ENCODE peak calls at places on chromosomes 2 and 18, in four cellular contexts. D, W, B and X are unnamed samples. For H3K27me3, the result is how much of the 10 kb centered on the place peaks cover.

GRCh38 chr2:228657807-228658402 is 476.4 kb upstream of the SPHKAP start:
- DNase-seq in D (no peak), W (peak), B (peak), X (no peak)

GRCh38 chr2:227204452-227204851 is 40.0 kb downstream of the COL4A3 start:
- DNase-seq in D (no peak), W (no peak), B (no peak), X (no peak)

GRCh38 chr18:47519277-47519676 is 267.8 kb upstream of the SKOR2 start:
- DNase-seq in D (no peak), W (no peak), B (no peak), X (no peak)

GRCh38 chr18:50857694-50858093 is 21.2 kb upstream of the ME2 start:
- DNase-seq in D (no peak), W (no peak), B (no peak), X (no peak)

GRCh38 chr2:157596992-157597681 is 31.5 kb downstream of the ACVR1C start:
- DNase-seq in D (no peak), W (no peak), B (peak), X (peak)

GRCh38 chr2:64905338-64906024 is 83.7 kb upstream of the SLC1A4 start:
- DNase-seq in D (no peak), W (no peak), B (no peak), X (no peak)

GRCh38 chr2:42001696-42002331 is 46.0 kb upstream of the PKDCC start:
- DNase-seq in D (no peak), W (no peak), B (no peak), X (no peak)

GRCh38 chr2:1598800-1599199 is 145.5 kb downstream of the PXDN start:
- DNase-seq in D (no peak), W (no peak), B (no peak), X (no peak)

GRCh38 chr2:215418064-215418963 is 17.6 kb downstream of the FN1 start:
- DNase-seq in D (no peak), W (no peak), B (no peak), X (no peak)

GRCh38 chr2:146388757-146389156 is 1456.1 kb upstream of the ACVR2A start:
- DNase-seq in D (no peak), W (no peak), B (no peak), X (no peak)

GRCh38 chr18:6363216-6363615 is 51.5 kb downstream of the L3MBTL4 start:
- DNase-seq in D (no peak), W (peak), B (no peak), X (no peak)

GRCh38 chr2:64881037-64881492 is 108.1 kb upstream of the SLC1A4 start:
- DNase-seq in D (no peak), W (no peak), B (no peak), X (no peak)

GRCh38 chr2:145091011-145091744 is 571.3 kb upstream of the ZEB2 start:
- DNase-seq in D (no peak), W (no peak), B (peak), X (no peak)

GRCh38 chr2:169395821-169396374 is 33.6 kb upstream of the LRP2 start:
- DNase-seq in D (no peak), W (no peak), B (no peak), X (no peak)

GRCh38 chr18:70151554-70152130 is 53.8 kb downstream of the RTTN start:
- DNase-seq in D (no peak), W (no peak), B (no peak), X (no peak)

GRCh38 chr2:74951211-74951754 is 7.2 kb upstream of the POLE4 start:
- DNase-seq in D (no peak), W (no peak), B (no peak), X (no peak)

GRCh38 chr18:41618135-41618534 is 336.9 kb upstream of the PIK3C3 start:
- DNase-seq in D (no peak), W (no peak), B (no peak), X (no peak)

GRCh38 chr2:219836647-219837177 is 209.3 kb downstream of the SLC4A3 start:
- DNase-seq in D (no peak), W (no peak), B (peak), X (no peak)

GRCh38 chr18:41972067-41973000 is 17.3 kb downstream of the PIK3C3 start:
- DNase-seq in D (no peak), W (no peak), B (no peak), X (no peak)

GRCh38 chr2:210503622-210504300 is 27.2 kb upstream of the LANCL1 start:
- DNase-seq in D (no peak), W (no peak), B (no peak), X (peak)

GRCh38 chr18:21363411-21363810 is 121.4 kb downstream of the GREB1L start:
- DNase-seq in D (no peak), W (no peak), B (no peak), X (no peak)

GRCh38 chr18:59402432-59403090 is 43.5 kb upstream of the LMAN1 start:
- DNase-seq in D (peak), W (peak), B (peak), X (peak)

GRCh38 chr18:2680216-2680792 is 24.8 kb downstream of the SMCHD1 start:
- DNase-seq in D (no peak), W (no peak), B (no peak), X (no peak)

GRCh38 chr2:211816739-211817138 is 721.9 kb downstream of the ERBB4 start:
- DNase-seq in D (no peak), W (no peak), B (no peak), X (no peak)

GRCh38 chr2:191488135-191488534 is 189.8 kb upstream of the NABP1 start:
- DNase-seq in D (no peak), W (no peak), B (no peak), X (no peak)

GRCh38 chr2:202360646-202361045 is 15.5 kb upstream of the BMPR2 start:
- DNase-seq in D (no peak), W (no peak), B (no peak), X (no peak)

GRCh38 chr2:157459486-157459885 is 15.6 kb upstream of the CYTIP start:
- DNase-seq in D (no peak), W (no peak), B (no peak), X (no peak)

GRCh38 chr18:60292186-60292585 is 80.4 kb downstream of the MC4R start:
- DNase-seq in D (no peak), W (no peak), B (no peak), X (no peak)

GRCh38 chr2:667332-668000 is 9.7 kb downstream of the TMEM18 start:
- DNase-seq in D (peak), W (no peak), B (peak), X (peak)

GRCh38 chr2:165293439-165294420 is 54.5 kb downstream of the SCN2A start:
- DNase-seq in D (peak), W (peak), B (peak), X (peak)

GRCh38 chr2:216989335-216990129 is 129.7 kb upstream of the TNP1 start:
- DNase-seq in D (no peak), W (no peak), B (peak), X (no peak)

DNA sequence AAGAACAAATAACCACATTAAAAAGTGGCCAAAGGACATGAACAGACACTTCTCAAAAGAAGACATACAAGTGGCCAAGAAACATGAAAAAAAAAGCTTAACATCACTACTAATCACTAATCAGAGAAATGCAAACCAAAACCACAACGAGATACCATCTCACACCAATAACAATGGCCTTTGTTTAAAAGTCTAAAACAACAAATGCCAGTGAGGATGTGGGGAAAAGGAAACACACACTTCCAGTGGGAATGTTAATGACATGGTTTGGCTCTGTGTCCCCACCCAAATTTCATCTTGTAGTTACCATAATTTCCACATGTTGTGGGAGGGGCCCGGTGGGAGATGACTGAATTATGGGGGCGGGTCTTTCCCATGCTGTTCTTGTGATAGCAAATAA is 147.1 kb downstream of the GALNT1 start:
- DNase-seq in D (no peak), W (no peak), B (no peak), X (peak)
- H3K27me3 ChIP-seq in D (under half), W (under half), B (under half), X (under half)

DNA sequence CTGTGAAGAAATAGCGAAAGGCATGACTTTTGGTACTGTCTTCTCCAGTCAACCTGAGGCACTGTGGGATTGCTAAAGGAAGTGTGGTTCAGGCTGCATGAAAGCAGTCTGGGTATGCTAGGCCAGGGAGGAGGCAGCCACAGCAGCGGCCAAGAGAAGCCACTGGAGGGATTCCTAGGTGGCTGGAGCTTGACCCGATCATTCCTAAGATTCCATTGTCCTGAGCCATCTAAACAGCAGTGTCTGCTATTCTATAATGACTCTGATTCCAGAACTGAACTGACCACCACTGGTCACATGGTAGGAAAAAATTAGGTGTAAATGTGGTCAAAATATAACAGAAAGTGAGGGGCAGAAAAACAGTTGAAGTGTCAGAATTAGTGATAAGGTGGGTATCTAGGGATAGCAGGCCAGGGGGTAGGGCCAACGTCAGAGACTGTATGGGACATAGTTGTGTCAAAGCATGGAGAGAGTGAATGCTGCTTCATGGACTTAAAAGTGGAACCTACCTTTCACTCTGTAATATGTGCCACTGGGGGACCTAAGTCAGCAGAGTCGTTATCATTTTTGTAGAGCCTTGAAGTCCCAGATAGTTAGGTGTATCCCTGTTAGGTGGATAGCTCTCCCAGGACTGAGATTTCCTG is 204.6 kb downstream of the CTNNA2 start:
- DNase-seq in D (no peak), W (no peak), B (peak), X (no peak)
- TF ChIP-seq FOS in D (no peak), W (no peak), B (peak), X (no peak)

GRCh38 chr2:240717181-240717641 is 25.5 kb downstream of the AQP12A start:
- DNase-seq in D (no peak), W (no peak), B (no peak), X (no peak)
- H3K27me3 ChIP-seq in D (under half), W (under half), B (under half), X (under half)

GRCh38 chr2:46119453-46119852 is 177.8 kb upstream of the EPAS1 start:
- DNase-seq in D (no peak), W (no peak), B (no peak), X (no peak)
- TF ChIP-seq FOS in D (no peak), W (no peak), B (no peak), X (no peak)